ENCODE peak calls at places on chromosomes 4 and X, in ten cellular contexts. C is A549, M is amniotic stem cell, Y is HT1080, X is occipital lobe, N is left cardiac atrium, V is progenitor cell of endocrine pancreas, S is astrocyte of the spinal cord, B is GM19239, O is neuronal stem cell. A is an unnamed sample.

GRCh38 chr4:84647307-84647884 is 64.5 kb downstream of the CDS1 start:
- DNase-seq in C (no peak), X (no peak), V (no peak), O (no peak), B (no peak), N (no peak), S (peak; percentile 8), Y (no peak), M (no peak), A (no peak)

GRCh38 chrX:92270936-92271655 is 491.9 kb downstream of the PCDH11X start:
- DNase-seq in S (no peak), N (no peak), V (no peak), C (no peak), B (no peak), O (no peak), M (no peak), X (no peak), Y (no peak), A (no peak)

GRCh38 chr4:3783691-3784306 is 17.6 kb downstream of the ADRA2C start:
- DNase-seq in B (no peak), M (no peak), N (no peak), C (peak; percentile 31), Y (no peak), S (no peak), X (no peak), O (no peak), V (no peak), A (peak; percentile 69)

GRCh38 chr4:48557478-48557877 is 67.4 kb downstream of the ZAR1 start:
- DNase-seq in S (no peak), X (no peak), V (no peak), C (peak; percentile 28), Y (no peak), B (no peak), M (no peak), N (no peak), O (no peak), A (no peak)

GRCh38 chrX:44903107-44903506 is 30.1 kb downstream of the KDM6A start:
- DNase-seq in N (no peak), B (no peak), C (peak; percentile 65), O (no peak), X (no peak), S (peak; percentile 71), M (no peak), V (no peak), Y (peak; percentile 73), A (no peak)

GRCh38 chr4:26020896-26021295 is 106.9 kb downstream of the SMIM20 start:
- DNase-seq in B (no peak), C (no peak), S (peak; percentile 79), O (no peak), M (no peak), X (no peak), V (no peak), N (no peak), Y (no peak), A (no peak)

GRCh38 chr4:58961283-58961682 is 1851.1 kb upstream of the IGFBP7 start:
- DNase-seq in N (no peak), C (no peak), X (no peak), M (no peak), Y (no peak), B (no peak), V (no peak), O (no peak), S (no peak), A (no peak)

GRCh38 chr4:123505457-123506310 is 109.1 kb downstream of the SPRY1 start:
- DNase-seq in X (peak; percentile 30), S (peak; percentile 76), V (peak; percentile 75), B (no peak), N (peak; percentile 67), O (peak; percentile 82), M (peak; percentile 16), C (peak; percentile 49), Y (no peak), A (peak; percentile 39)

GRCh38 chr4:57679969-57680368 is 569.8 kb upstream of the IGFBP7 start:
- DNase-seq in M (no peak), O (no peak), V (no peak), B (no peak), C (no peak), X (no peak), N (no peak), S (no peak), Y (no peak), A (no peak)

GRCh38 chr4:153204247-153205027 is at the start of gene TRIM2:
- DNase-seq in M (no peak), N (peak; percentile 74), X (peak; percentile 65), Y (no peak), V (peak; percentile 27), S (peak; percentile 72), B (no peak), O (no peak), C (no peak), A (peak; percentile 81)

GRCh38 chrX:119423631-119424030 is 24.5 kb downstream of the SLC25A43 start:
- DNase-seq in S (no peak), B (no peak), V (no peak), C (no peak), M (no peak), O (no peak), X (no peak), Y (no peak), N (no peak), A (peak; percentile 15)

GRCh38 chr4:6754481-6755087 is 27.9 kb upstream of the KIAA0232 start:
- DNase-seq in Y (no peak), V (no peak), O (no peak), B (no peak), M (no peak), C (no peak), N (no peak), X (no peak), S (no peak), A (no peak)

GRCh38 chrX:133335027-133335426 is 80.3 kb downstream of the GPC4 start:
- DNase-seq in Y (no peak), B (no peak), C (peak; percentile 13), M (no peak), X (no peak), S (peak; percentile 39), N (no peak), V (no peak), O (no peak), A (peak; percentile 41)

GRCh38 chrX:39938466-39938865 is 159.3 kb downstream of the BCOR start:
- DNase-seq in X (no peak), O (no peak), C (no peak), N (no peak), S (no peak), M (no peak), B (no peak), Y (no peak), V (no peak), A (no peak)

GRCh38 chrX:39645059-39645895 is 452.5 kb downstream of the BCOR start:
- DNase-seq in X (no peak), Y (peak; percentile 54), C (peak; percentile 25), B (no peak), N (peak; percentile 76), V (no peak), S (peak; percentile 77), M (no peak), O (no peak), A (no peak)

GRCh38 chr4:158172558-158173258 is at the start of gene GASK1B:
- DNase-seq in M (peak; percentile 22), C (peak; percentile 53), S (peak; percentile 83), O (peak; percentile 21), N (no peak), X (no peak), Y (peak; percentile 54), V (no peak), B (no peak), A (peak; percentile 28)

GRCh38 chr4:141223418-141223817 is 2.7 kb downstream of the ZNF330 start:
- DNase-seq in N (no peak), B (no peak), V (no peak), O (no peak), M (no peak), C (no peak), S (no peak), Y (no peak), X (no peak), A (no peak)

GRCh38 chr4:165457793-165458192 is 79.0 kb downstream of the CPE start:
- DNase-seq in C (no peak), V (no peak), S (no peak), M (no peak), Y (no peak), N (no peak), O (no peak), X (no peak), B (no peak), A (no peak)

GRCh38 chr4:166972071-166972470 is 262.2 kb downstream of the SPOCK3 start:
- DNase-seq in C (peak; percentile 33), Y (peak; percentile 62), S (peak; percentile 32), N (no peak), X (no peak), M (peak; percentile 0), V (no peak), B (no peak), O (no peak), A (no peak)

GRCh38 chrX:103356897-103357296 is 591 bp downstream of the TCEAL9 start:
- DNase-seq in X (no peak), N (peak; percentile 32), O (no peak), Y (no peak), M (no peak), V (no peak), C (no peak), S (no peak), B (no peak), A (no peak)

GRCh38 chr4:24915121-24915922 is 2.5 kb upstream of the CCDC149 start:
- DNase-seq in S (no peak), O (no peak), X (no peak), Y (no peak), B (no peak), N (no peak), C (no peak), M (no peak), V (no peak), A (peak; percentile 20)

GRCh38 chrX:73868916-73869315 is 305.9 kb downstream of the CHIC1 start:
- DNase-seq in Y (no peak), M (no peak), N (no peak), X (no peak), V (no peak), B (no peak), S (no peak), O (no peak), C (no peak), A (no peak)

GRCh38 chrX:66634272-66634671 is 4.6 kb downstream of the EDA2R start:
- DNase-seq in M (no peak), Y (no peak), S (no peak), N (no peak), V (no peak), X (no peak), O (no peak), B (no peak), C (no peak), A (no peak)

GRCh38 chr4:84451546-84451945 is 47.5 kb downstream of the NKX6-1 start:
- DNase-seq in S (peak; percentile 12), Y (peak; percentile 5), O (no peak), N (no peak), M (no peak), V (no peak), X (no peak), C (peak; percentile 6), B (no peak), A (no peak)

GRCh38 chr4:176478076-176478475 is 158.3 kb downstream of the SPCS3 start:
- DNase-seq in O (no peak), S (no peak), M (no peak), V (no peak), Y (no peak), B (no peak), N (no peak), X (no peak), C (no peak), A (no peak)

GRCh38 chr4:165383757-165384156 is 4.9 kb downstream of the CPE start:
- DNase-seq in B (no peak), X (no peak), S (peak; percentile 29), V (no peak), N (no peak), Y (no peak), C (no peak), O (no peak), M (no peak), A (no peak)

GRCh38 chr4:174483792-174484191 is 38.5 kb downstream of the HPGD start:
- DNase-seq in N (no peak), S (no peak), B (no peak), O (no peak), X (no peak), M (no peak), C (no peak), Y (no peak), V (no peak), A (no peak)

GRCh38 chr4:8647626-8648025 is 55.1 kb downstream of the CPZ start:
- DNase-seq in C (no peak), N (no peak), Y (no peak), S (no peak), V (no peak), M (no peak), X (no peak), B (no peak), O (no peak), A (no peak)